ENCODE peak calls at places on chromosomes 5 and 9, in four cellular contexts. One of them, this sample, is unnamed.

GRCh38 chr9:130981761-130982147 is 27.2 kb upstream of the LAMC3 start:
- DNase-seq in body of pancreas: no peak
- DNase-seq in heart right ventricle: no peak
- DNase-seq in uterus: no peak
- DNase-seq in this sample: no peak

GRCh38 chr5:72115277-72115676 is 8.0 kb downstream of the MAP1B start:
- DNase-seq in body of pancreas: no peak
- DNase-seq in heart right ventricle: no peak
- DNase-seq in uterus: no peak
- DNase-seq in this sample: no peak

GRCh38 chr9:107435415-107435814 is 54.2 kb downstream of the KLF4 start:
- DNase-seq in body of pancreas: no peak
- DNase-seq in heart right ventricle: no peak
- DNase-seq in uterus: no peak
- DNase-seq in this sample: no peak

GRCh38 chr9:114324492-114324891 is 1.6 kb downstream of the ORM1 start:
- DNase-seq in body of pancreas: no peak
- DNase-seq in heart right ventricle: no peak
- DNase-seq in uterus: no peak
- DNase-seq in this sample: no peak

GRCh38 chr9:111992523-111992922 is 95.9 kb downstream of the UGCG start:
- DNase-seq in body of pancreas: no peak
- DNase-seq in heart right ventricle: no peak
- DNase-seq in uterus: no peak
- DNase-seq in this sample: no peak

GRCh38 chr9:119368681-119369581 is at the start of gene BRINP1:
- DNase-seq in body of pancreas: peak
- DNase-seq in heart right ventricle: no peak
- DNase-seq in uterus: no peak
- DNase-seq in this sample: peak

GRCh38 chr5:39159986-39160490 is 59.3 kb downstream of the FYB1 start:
- DNase-seq in body of pancreas: no peak
- DNase-seq in heart right ventricle: no peak
- DNase-seq in uterus: no peak
- DNase-seq in this sample: no peak

GRCh38 chr5:88474574-88474973 is 205.9 kb upstream of the TMEM161B start:
- DNase-seq in body of pancreas: no peak
- DNase-seq in heart right ventricle: no peak
- DNase-seq in uterus: no peak
- DNase-seq in this sample: peak

GRCh38 chr9:129500863-129501770 is 119.8 kb downstream of the C9orf50 start:
- DNase-seq in body of pancreas: peak
- DNase-seq in heart right ventricle: no peak
- DNase-seq in uterus: no peak
- DNase-seq in this sample: no peak
- H3K27ac ChIP-seq in body of pancreas: peak
- H3K27ac ChIP-seq in heart right ventricle: peak
- H3K27ac ChIP-seq in uterus: peak
- H3K27ac ChIP-seq in this sample: no peak

DNA sequence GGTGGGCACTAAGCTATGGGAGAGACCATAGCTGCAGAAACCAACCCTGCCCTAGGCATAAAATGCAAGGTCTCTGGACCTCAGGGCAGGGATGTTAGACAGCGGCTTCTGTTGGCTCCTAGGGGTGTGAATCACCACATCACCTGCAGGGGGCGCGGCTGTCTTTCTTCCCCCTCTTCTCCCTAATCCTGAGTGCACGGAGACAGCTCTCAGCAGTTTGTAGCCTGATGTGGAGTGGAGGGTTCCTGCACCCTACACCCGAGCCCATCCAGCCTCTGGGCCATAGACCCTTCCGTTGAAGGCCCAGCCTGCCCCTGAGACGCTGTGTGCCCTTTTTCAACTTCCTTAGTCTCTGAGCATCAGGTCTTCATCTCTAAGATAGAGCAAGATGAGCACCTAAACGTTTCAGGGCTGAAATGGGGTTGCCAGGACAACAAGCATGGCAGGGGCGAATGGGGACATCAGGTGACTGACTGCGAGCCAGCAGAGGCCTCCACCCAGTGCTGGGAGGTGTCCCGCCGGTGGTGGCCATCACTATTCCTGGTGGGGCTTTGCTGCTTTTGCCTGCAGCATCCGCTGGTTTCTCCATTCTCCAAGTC is 2.3 kb upstream of the SEC16A start:
- DNase-seq in body of pancreas: peak
- DNase-seq in heart right ventricle: peak
- DNase-seq in uterus: peak
- DNase-seq in this sample: peak
- H3K4me3 ChIP-seq in body of pancreas: no peak
- H3K4me3 ChIP-seq in heart right ventricle: no peak
- H3K4me3 ChIP-seq in uterus: no peak
- H3K4me3 ChIP-seq in this sample: no peak

GRCh38 chr5:149410721-149411432 is 31.8 kb upstream of the IL17B start:
- DNase-seq in body of pancreas: no peak
- DNase-seq in heart right ventricle: no peak
- DNase-seq in uterus: peak
- DNase-seq in this sample: no peak
- H3K27ac ChIP-seq in body of pancreas: no peak
- H3K27ac ChIP-seq in heart right ventricle: peak
- H3K27ac ChIP-seq in uterus: peak
- H3K27ac ChIP-seq in this sample: no peak

DNA sequence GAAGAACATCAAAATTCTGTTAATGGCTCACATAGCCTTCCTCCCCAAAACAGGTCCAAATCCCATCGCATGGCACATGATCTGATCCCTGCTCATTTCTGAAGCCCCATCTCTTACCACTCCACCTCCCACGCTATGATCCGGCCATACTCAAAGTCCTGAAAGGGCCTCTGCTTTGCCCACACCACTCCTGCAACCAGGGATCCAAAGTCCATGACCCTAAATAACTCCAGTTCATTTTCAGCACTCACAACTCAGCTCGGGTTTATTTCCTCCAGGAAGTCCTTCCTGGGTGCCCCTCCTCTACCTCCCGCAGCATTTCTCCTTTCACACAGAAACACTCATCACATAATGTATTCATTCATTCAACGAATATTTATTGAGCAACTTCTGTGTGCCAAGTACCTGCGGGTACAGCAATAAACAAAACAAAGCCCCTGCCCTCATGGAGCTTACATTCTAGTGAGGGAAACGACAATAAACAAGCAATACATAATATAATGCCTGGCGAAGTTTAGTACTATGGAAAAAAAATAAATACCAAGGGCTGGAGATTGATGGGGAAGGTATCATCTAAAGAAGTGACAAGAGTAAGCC is 2.7 kb downstream of the TTLL11 start:
- DNase-seq in body of pancreas: no peak
- DNase-seq in heart right ventricle: no peak
- DNase-seq in uterus: no peak
- DNase-seq in this sample: no peak
- H3K4me3 ChIP-seq in body of pancreas: no peak
- H3K4me3 ChIP-seq in heart right ventricle: no peak
- H3K4me3 ChIP-seq in uterus: no peak
- H3K4me3 ChIP-seq in this sample: no peak

GRCh38 chr9:136805207-136805740 is 2.5 kb upstream of the RABL6 start:
- DNase-seq in body of pancreas: no peak
- DNase-seq in heart right ventricle: no peak
- DNase-seq in uterus: no peak
- DNase-seq in this sample: no peak
- H3K27ac ChIP-seq in body of pancreas: no peak
- H3K27ac ChIP-seq in heart right ventricle: no peak
- H3K27ac ChIP-seq in uterus: no peak
- H3K27ac ChIP-seq in this sample: no peak

DNA sequence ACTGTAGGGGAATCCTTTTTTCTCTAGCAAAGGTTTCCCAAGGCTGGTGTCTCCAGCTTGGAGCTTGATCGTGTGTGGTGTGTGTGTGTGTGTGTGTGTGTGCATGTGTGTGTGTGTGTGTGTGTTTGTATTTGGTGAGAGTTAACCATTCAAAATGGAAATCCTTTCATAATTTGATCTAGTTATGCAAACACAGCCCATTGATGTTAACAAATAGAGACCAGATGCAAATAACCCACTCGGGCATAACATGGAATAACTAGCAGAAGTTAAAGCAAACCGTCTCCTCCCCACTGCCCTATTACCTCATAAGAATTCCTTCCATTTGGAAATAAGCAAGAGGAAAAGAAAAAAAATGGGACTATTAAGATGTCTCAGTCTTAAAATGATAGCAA is 24.9 kb upstream of the ZSWIM6 start:
- DNase-seq in body of pancreas: no peak
- DNase-seq in heart right ventricle: no peak
- DNase-seq in uterus: no peak
- DNase-seq in this sample: no peak
- H3K4me3 ChIP-seq in body of pancreas: no peak
- H3K4me3 ChIP-seq in heart right ventricle: no peak
- H3K4me3 ChIP-seq in uterus: no peak
- H3K4me3 ChIP-seq in this sample: peak

DNA sequence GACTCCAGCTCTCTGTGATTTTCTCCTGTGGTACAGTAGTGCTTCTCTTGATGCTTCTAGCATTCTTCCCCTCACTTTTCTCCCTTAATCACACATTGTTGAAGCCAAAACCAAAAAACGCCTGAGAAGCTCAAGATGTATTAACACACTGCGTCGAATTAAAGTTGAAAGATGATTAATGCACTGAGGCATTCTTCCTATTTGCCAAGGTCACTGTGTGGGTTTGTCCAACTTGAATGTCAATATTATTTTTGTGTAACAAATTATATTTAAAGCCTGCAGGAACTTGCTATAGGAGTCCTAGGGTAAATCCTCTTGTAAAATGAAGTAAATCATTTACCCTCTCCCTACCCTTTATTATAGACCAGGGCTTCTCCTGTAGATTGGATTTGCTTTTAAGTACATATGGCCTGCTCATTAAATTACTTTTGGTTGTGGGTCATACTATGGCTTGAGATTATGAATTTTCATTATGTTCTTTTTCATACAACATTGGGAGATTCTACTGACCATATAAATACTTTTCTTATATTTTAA is 68.1 kb downstream of the GDA start:
- DNase-seq in body of pancreas: no peak
- DNase-seq in heart right ventricle: no peak
- DNase-seq in uterus: no peak
- DNase-seq in this sample: no peak
- H3K27ac ChIP-seq in body of pancreas: no peak
- H3K27ac ChIP-seq in heart right ventricle: no peak
- H3K27ac ChIP-seq in uterus: no peak
- H3K27ac ChIP-seq in this sample: no peak

DNA sequence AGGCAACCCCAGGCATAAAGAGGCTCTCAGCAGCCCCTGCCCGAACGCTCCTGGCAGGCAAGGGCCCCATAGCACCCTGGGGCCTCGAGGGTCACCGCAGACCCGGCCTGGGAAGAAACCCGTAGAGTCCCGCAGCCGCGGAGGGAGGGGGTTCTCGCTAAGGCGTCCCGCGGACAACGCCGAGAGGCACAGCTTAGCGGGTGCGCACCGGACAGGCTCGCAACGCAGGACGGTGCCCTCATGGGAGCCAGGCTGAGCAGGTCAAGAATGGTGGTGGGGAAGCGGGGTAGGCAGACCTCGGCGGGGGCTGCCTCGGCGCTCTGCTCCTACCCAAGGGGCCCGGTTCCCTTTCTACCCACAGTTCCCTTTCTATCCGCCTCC is 6.7 kb downstream of the PITX1 start:
- DNase-seq in body of pancreas: no peak
- DNase-seq in heart right ventricle: no peak
- DNase-seq in uterus: no peak
- DNase-seq in this sample: no peak
- H3K4me3 ChIP-seq in body of pancreas: no peak
- H3K4me3 ChIP-seq in heart right ventricle: no peak
- H3K4me3 ChIP-seq in uterus: no peak
- H3K4me3 ChIP-seq in this sample: no peak

GRCh38 chr5:86137297-86137696 is 480.4 kb upstream of the COX7C start:
- DNase-seq in body of pancreas: no peak
- DNase-seq in heart right ventricle: no peak
- DNase-seq in uterus: no peak
- DNase-seq in this sample: no peak
- H3K27ac ChIP-seq in body of pancreas: no peak
- H3K27ac ChIP-seq in heart right ventricle: no peak
- H3K27ac ChIP-seq in uterus: no peak
- H3K27ac ChIP-seq in this sample: no peak